ENCODE peak calls at places on chromosomes 5 and 9, in six cellular contexts. One of them, this sample, is unnamed.

GRCh38 chr9:94650924-94651323 is 11.6 kb upstream of the FBP1 start:
- DNase-seq in HS-5: no peak
- DNase-seq in T-helper 1 cell: no peak
- DNase-seq in T-cell: no peak
- DNase-seq in activated CD4-positive, alpha-beta T cell treated with anti-CD3 and anti-CD28 coated beads for 1 hour: no peak
- DNase-seq in HTR-8/SVneo: no peak
- DNase-seq in this sample: no peak

GRCh38 chr5:133867851-133868545 is 100.4 kb downstream of the C5orf15 start:
- DNase-seq in HTR-8/SVneo: no peak
- DNase-seq in HS-5: no peak
- DNase-seq in T-cell: no peak
- DNase-seq in T-helper 1 cell: no peak
- DNase-seq in activated CD4-positive, alpha-beta T cell treated with anti-CD3 and anti-CD28 coated beads for 1 hour: no peak
- DNase-seq in this sample: no peak

GRCh38 chr9:135262248-135262647 is 174.8 kb downstream of the OLFM1 start:
- DNase-seq in HS-5: no peak
- DNase-seq in HTR-8/SVneo: no peak
- DNase-seq in T-cell: no peak
- DNase-seq in T-helper 1 cell: no peak
- DNase-seq in activated CD4-positive, alpha-beta T cell treated with anti-CD3 and anti-CD28 coated beads for 1 hour: no peak
- DNase-seq in this sample: no peak

GRCh38 chr5:107154598-107154997 is 516.1 kb downstream of the EFNA5 start:
- DNase-seq in T-cell: no peak
- DNase-seq in T-helper 1 cell: no peak
- DNase-seq in HTR-8/SVneo: no peak
- DNase-seq in activated CD4-positive, alpha-beta T cell treated with anti-CD3 and anti-CD28 coated beads for 1 hour: no peak
- DNase-seq in HS-5: no peak
- DNase-seq in this sample: no peak

GRCh38 chr5:68012429-68012828 is 203.1 kb upstream of the PIK3R1 start:
- DNase-seq in activated CD4-positive, alpha-beta T cell treated with anti-CD3 and anti-CD28 coated beads for 1 hour: no peak
- DNase-seq in T-cell: no peak
- DNase-seq in HTR-8/SVneo: no peak
- DNase-seq in T-helper 1 cell: no peak
- DNase-seq in HS-5: no peak
- DNase-seq in this sample: no peak

GRCh38 chr5:142821733-142822487 is 51.7 kb downstream of the ARHGAP26 start:
- DNase-seq in activated CD4-positive, alpha-beta T cell treated with anti-CD3 and anti-CD28 coated beads for 1 hour: no peak
- DNase-seq in T-cell: no peak
- DNase-seq in HTR-8/SVneo: peak; percentile 60
- DNase-seq in T-helper 1 cell: no peak
- DNase-seq in HS-5: peak; percentile 68
- DNase-seq in this sample: peak; percentile 34

GRCh38 chr5:15013654-15014463 is 142.3 kb upstream of the ANKH start:
- DNase-seq in HS-5: peak; percentile 64
- DNase-seq in T-helper 1 cell: no peak
- DNase-seq in activated CD4-positive, alpha-beta T cell treated with anti-CD3 and anti-CD28 coated beads for 1 hour: no peak
- DNase-seq in T-cell: no peak
- DNase-seq in HTR-8/SVneo: peak; percentile 71
- DNase-seq in this sample: no peak

GRCh38 chr9:79567671-79568098 is 4.1 kb upstream of the TLE4 start:
- DNase-seq in T-helper 1 cell: no peak
- DNase-seq in HS-5: no peak
- DNase-seq in T-cell: no peak
- DNase-seq in HTR-8/SVneo: no peak
- DNase-seq in activated CD4-positive, alpha-beta T cell treated with anti-CD3 and anti-CD28 coated beads for 1 hour: no peak
- DNase-seq in this sample: no peak

This sample was measured in Calu3.